ENCODE peak calls at places on chromosome 13, in five cellular contexts. I, R, M, N and L are unnamed samples.

GRCh38 chr13:31072041-31072440 is 89.7 kb downstream of the HSPH1 start:
- DNase-seq in I (no peak), R (no peak), M (no peak), N (no peak), L (no peak)

GRCh38 chr13:90690458-90691063 is 656.9 kb upstream of the MIR17HG start:
- DNase-seq in I (no peak), R (no peak), M (no peak), N (no peak), L (no peak)

GRCh38 chr13:21522130-21522529 is 63.0 kb upstream of the ZDHHC20 start:
- DNase-seq in I (no peak), R (no peak), M (no peak), N (no peak), L (no peak)

GRCh38 chr13:57624565-57625435 is 6.7 kb upstream of the PCDH17 start:
- DNase-seq in I (peak; percentile 83), R (no peak), M (peak; percentile 43), N (no peak), L (peak; percentile 65)

GRCh38 chr13:18954254-18954653 is 227.4 kb downstream of the TUBA3C start:
- DNase-seq in I (no peak), R (no peak), M (no peak), N (no peak), L (no peak)

GRCh38 chr13:20684535-20684934 is 19.0 kb upstream of the IL17D start:
- DNase-seq in I (no peak), R (no peak), M (no peak), N (no peak), L (no peak)

GRCh38 chr13:28409648-28410047 is 85.3 kb downstream of the FLT1 start:
- DNase-seq in I (no peak), R (no peak), M (no peak), N (no peak), L (no peak)

GRCh38 chr13:32116210-32116609 is 84.6 kb downstream of the FRY start:
- DNase-seq in I (no peak), R (no peak), M (no peak), N (no peak), L (peak; percentile 96)

GRCh38 chr13:32210081-32210480 is 105.1 kb downstream of the ZAR1L start:
- DNase-seq in I (no peak), R (no peak), M (no peak), N (no peak), L (no peak)

GRCh38 chr13:51635137-51635878 is 51.0 kb downstream of the WDFY2 start:
- DNase-seq in I (peak; percentile 28), R (no peak), M (no peak), N (no peak), L (no peak)

GRCh38 chr13:110853235-110853721 is 61.6 kb downstream of the ANKRD10 start:
- DNase-seq in I (peak; percentile 46), R (no peak), M (no peak), N (no peak), L (no peak)

GRCh38 chr13:21012211-21012610 is 49.2 kb downstream of the LATS2 start:
- DNase-seq in I (peak; percentile 5), R (no peak), M (no peak), N (no peak), L (no peak)

GRCh38 chr13:95403349-95404140 is 102.3 kb upstream of the ABCC4 start:
- DNase-seq in I (peak; percentile 93), R (no peak), M (no peak), N (no peak), L (no peak)

GRCh38 chr13:59182241-59182640 is 981.5 kb downstream of the DIAPH3 start:
- DNase-seq in I (no peak), R (no peak), M (no peak), N (no peak), L (no peak)

GRCh38 chr13:78054152-78054551 is 135.5 kb upstream of the EDNRB start:
- DNase-seq in I (no peak), R (no peak), M (no peak), N (no peak), L (no peak)

GRCh38 chr13:80037505-80037888 is 303.4 kb downstream of the SPRY2 start:
- DNase-seq in I (no peak), R (no peak), M (no peak), N (no peak), L (no peak)